ENCODE peak calls at places on chromosome 21, in four cellular contexts. J is mesendoderm, W is H9, K is H1. B is an unnamed sample.
A peak's percentile ranks its signal among the peaks of the same experiment; 100 is the strongest.

GRCh38 chr21:45164838-45165237 is 90.5 kb downstream of the ADARB1 start:
- DNase-seq in K (no peak), W (peak; percentile 20), J (no peak), B (no peak)

GRCh38 chr21:45767071-45768006 is 123.8 kb downstream of the PCBP3 start:
- DNase-seq in J (no peak), W (no peak), K (no peak), B (peak; percentile 51)

GRCh38 chr21:24014381-24014780 is 1592.9 kb downstream of the MRPL39 start:
- DNase-seq in K (no peak), W (no peak), J (no peak), B (no peak)

GRCh38 chr21:26844258-26845065 is 747 bp downstream of the ADAMTS1 start:
- DNase-seq in W (peak; percentile 50), K (peak; percentile 71), J (peak; percentile 48), B (peak; percentile 22)

GRCh38 chr21:30839304-30839703 is 9.7 kb upstream of the KRTAP7-1 start:
- DNase-seq in J (peak; percentile 71), K (peak; percentile 63), W (peak; percentile 73), B (no peak)

GRCh38 chr21:37226356-37226920 is 40.7 kb downstream of the VPS26C start:
- DNase-seq in K (peak; percentile 32), J (no peak), W (no peak), B (no peak)

GRCh38 chr21:32256226-32256625 is 22.6 kb downstream of the MIS18A start:
- DNase-seq in J (no peak), K (no peak), W (no peak), B (no peak)

GRCh38 chr21:37273440-37273839 is 6.3 kb upstream of the VPS26C start:
- DNase-seq in W (no peak), K (no peak), J (no peak), B (no peak)

GRCh38 chr21:28485301-28486022 is 507.2 kb downstream of the LTN1 start:
- DNase-seq in J (no peak), K (no peak), W (no peak), B (peak; percentile 80)

DNA sequence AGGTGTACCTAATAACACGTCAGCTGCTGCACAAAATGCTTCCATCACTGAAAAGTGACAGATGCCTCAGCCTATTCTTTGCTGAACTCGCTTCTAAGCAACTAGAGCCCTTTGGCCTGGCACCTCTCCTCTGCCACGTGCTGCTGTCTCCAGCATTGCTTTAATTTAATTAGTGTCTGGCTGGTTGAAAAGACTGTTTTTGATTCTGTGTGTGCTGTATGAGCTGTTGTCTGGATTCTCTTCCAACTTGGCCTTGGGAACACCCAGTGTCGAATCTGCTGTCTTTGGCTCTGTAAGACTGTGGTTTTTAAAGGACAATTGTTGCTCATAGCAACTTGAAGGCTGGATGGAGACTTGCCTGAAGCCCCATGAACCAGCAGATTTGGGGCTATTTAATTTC is 109.5 kb downstream of the PSMG1 start:
- DNase-seq in J (no peak), W (no peak), K (no peak), B (no peak)
- H3K56ac ChIP-seq in J (no peak overlapping the region), W (no peak overlapping the region), K (no peak overlapping the region), B (no peak overlapping the region)

GRCh38 chr21:33424214-33424613 is 21.0 kb downstream of the IFNGR2 start:
- DNase-seq in J (no peak), K (no peak), W (no peak), B (no peak)

GRCh38 chr21:33428669-33429068 is 25.5 kb downstream of the IFNGR2 start:
- DNase-seq in W (no peak), K (no peak), J (no peak), B (no peak)

GRCh38 chr21:33425825-33426224 is 22.6 kb downstream of the IFNGR2 start:
- DNase-seq in J (no peak), K (no peak), W (no peak), B (peak; percentile 24)

GRCh38 chr21:33430858-33431257 is 27.6 kb downstream of the IFNGR2 start:
- DNase-seq in K (no peak), J (no peak), W (no peak), B (no peak)

GRCh38 chr21:33427051-33427450 is 23.8 kb downstream of the IFNGR2 start:
- DNase-seq in K (no peak), W (no peak), J (no peak), B (no peak)
- H3K56ac ChIP-seq in K (no peak overlapping the region), W (no peak overlapping the region), J (no peak overlapping the region), B (no peak overlapping the region)

GRCh38 chr21:35814858-35815619 is 245.3 kb downstream of the SETD4 start:
- DNase-seq in W (no peak), K (no peak), J (no peak), B (no peak)

GRCh38 chr21:35818597-35818996 is 241.7 kb downstream of the SETD4 start:
- DNase-seq in K (no peak), J (no peak), W (no peak), B (no peak)

GRCh38 chr21:35824136-35824535 is 236.2 kb downstream of the SETD4 start:
- DNase-seq in J (no peak), W (no peak), K (peak; percentile 17), B (no peak)

GRCh38 chr21:35819134-35819533 is 241.2 kb downstream of the SETD4 start:
- DNase-seq in J (no peak), W (no peak), K (no peak), B (no peak)
- H3K56ac ChIP-seq in J (no peak overlapping the region), W (no peak overlapping the region), K (no peak overlapping the region), B (no peak overlapping the region)

GRCh38 chr21:39472786-39473185 is 21.0 kb downstream of the SH3BGR start:
- DNase-seq in J (no peak), W (no peak), K (no peak), B (no peak)

GRCh38 chr21:39467746-39468145 is 16.0 kb downstream of the SH3BGR start:
- DNase-seq in J (no peak), W (no peak), K (no peak), B (no peak)

GRCh38 chr21:39472211-39472610 is 20.4 kb downstream of the SH3BGR start:
- DNase-seq in W (no peak), J (no peak), K (no peak), B (no peak)

GRCh38 chr21:39474545-39474944 is 22.8 kb downstream of the SH3BGR start:
- DNase-seq in J (no peak), K (no peak), W (no peak), B (no peak)

GRCh38 chr21:39471598-39471997 is 19.8 kb downstream of the SH3BGR start:
- DNase-seq in W (no peak), K (no peak), J (no peak), B (no peak)
- H3K56ac ChIP-seq in W (no peak overlapping the region), K (no peak overlapping the region), J (no peak overlapping the region), B (no peak overlapping the region)

B was measured in IMR-90.